ENCODE peak calls at places on chromosomes 4 and X, in nine cellular contexts. T, W, H, B, G, L, S, Z and U are unnamed samples.

GRCh38 chr4:1714303-1715001 is 2.3 kb upstream of the SLBP start:
- DNase-seq in T (no peak), B (no peak), G (no peak), Z (no peak), H (no peak), L (no peak), W (no peak), S (peak), U (no peak)

GRCh38 chr4:27692098-27692679 is 831.5 kb downstream of the STIM2 start:
- DNase-seq in W (no peak), B (no peak), S (peak), T (no peak), G (peak), Z (no peak), H (peak), L (no peak), U (no peak)

GRCh38 chr4:101954351-101954750 is 163.8 kb downstream of the BANK1 start:
- DNase-seq in W (no peak), S (no peak), L (no peak), T (no peak), B (no peak), G (peak), Z (no peak), H (no peak), U (no peak)

GRCh38 chr4:5524900-5525299 is 183.5 kb downstream of the EVC2 start:
- DNase-seq in L (no peak), T (no peak), B (no peak), W (no peak), S (no peak), H (peak), Z (no peak), G (peak), U (no peak)

GRCh38 chrX:132615396-132616131 is 126.7 kb upstream of the MBNL3 start:
- DNase-seq in B (peak), S (peak), Z (peak), W (peak), T (peak), L (no peak), H (peak), G (peak), U (peak)

GRCh38 chr4:70996014-70996353 is 2.5 kb downstream of the DCK start:
- DNase-seq in Z (no peak), T (no peak), W (peak), L (no peak), S (no peak), G (no peak), H (no peak), B (no peak), U (no peak)

GRCh38 chr4:139443661-139444060 is 10.3 kb upstream of the RAB33B start:
- DNase-seq in L (no peak), W (no peak), S (no peak), T (no peak), H (no peak), B (no peak), G (no peak), Z (no peak), U (no peak)

GRCh38 chrX:40096395-40097091 is 1.2 kb downstream of the BCOR start:
- DNase-seq in B (peak), H (peak), T (peak), G (peak), L (no peak), Z (no peak), S (peak), W (peak), U (no peak)

GRCh38 chrX:8879750-8880149 is 78.6 kb upstream of the FAM9A start:
- DNase-seq in G (peak), T (peak), H (peak), Z (peak), L (no peak), W (peak), B (peak), S (peak), U (peak)

GRCh38 chr4:135050086-135050717 is 848.6 kb upstream of the PABPC4L start:
- DNase-seq in G (no peak), Z (no peak), H (peak), L (no peak), S (no peak), W (no peak), B (no peak), T (no peak), U (no peak)

GRCh38 chr4:42865572-42866189 is 26.8 kb upstream of the GRXCR1 start:
- DNase-seq in S (peak), B (peak), Z (peak), W (peak), T (peak), G (peak), H (peak), L (peak), U (peak)

GRCh38 chr4:109979932-109980717 is 67.4 kb downstream of the EGF start:
- DNase-seq in Z (no peak), W (no peak), T (no peak), H (peak), B (no peak), G (peak), L (no peak), S (peak), U (no peak)

GRCh38 chr4:26263165-26263564 is 57.6 kb upstream of the RBPJ start:
- DNase-seq in Z (no peak), S (peak), G (no peak), T (no peak), H (no peak), W (no peak), L (no peak), B (no peak), U (no peak)

GRCh38 chrX:97189668-97190067 is 306.0 kb downstream of the RPA4 start:
- DNase-seq in G (no peak), Z (no peak), T (no peak), H (no peak), W (no peak), B (no peak), S (no peak), L (no peak), U (no peak)

GRCh38 chrX:84044051-84044450 is 143.9 kb downstream of the RPS6KA6 start:
- DNase-seq in W (no peak), S (peak), G (no peak), H (no peak), L (no peak), Z (no peak), B (no peak), T (no peak), U (no peak)

GRCh38 chr4:48858130-48858529 is 27.2 kb downstream of the OCIAD1 start:
- DNase-seq in B (no peak), W (no peak), S (no peak), G (no peak), Z (no peak), T (no peak), H (peak), L (no peak), U (no peak)

GRCh38 chr4:74217365-74217764 is 59.4 kb downstream of the MTHFD2L start:
- DNase-seq in B (no peak), S (no peak), T (no peak), G (peak), W (no peak), L (no peak), H (peak), Z (no peak), U (no peak)

GRCh38 chrX:119093991-119094741 is 21.4 kb downstream of the CT47C1 start:
- DNase-seq in W (no peak), G (no peak), L (no peak), B (no peak), H (no peak), S (no peak), Z (no peak), T (no peak), U (no peak)

GRCh38 chr4:111937368-111937767 is 207.9 kb upstream of the FAM241A start:
- DNase-seq in S (peak), H (peak), L (peak), Z (no peak), B (no peak), T (no peak), G (peak), W (no peak), U (no peak)

GRCh38 chrX:112477653-112478052 is 202.1 kb downstream of the LHFPL1 start:
- DNase-seq in G (no peak), T (no peak), W (no peak), S (no peak), L (no peak), H (no peak), Z (no peak), B (no peak), U (no peak)

GRCh38 chr4:51885371-51885770 is 42.4 kb downstream of the DCUN1D4 start:
- DNase-seq in Z (no peak), G (peak), S (peak), T (no peak), H (peak), B (no peak), W (no peak), L (no peak), U (no peak)

GRCh38 chrX:55107911-55108310 is 19.1 kb downstream of the PAGE2 start:
- DNase-seq in T (no peak), Z (no peak), H (no peak), B (no peak), G (no peak), S (no peak), W (no peak), L (no peak), U (no peak)